ENCODE peak calls at places on chromosomes 7 and 10, in seven cellular contexts. Z is activated naive CD8-positive, alpha-beta T cell treated with anti-CD3 and anti-CD28 coated beads for 36 hours; B is midbrain; T is fibroblast of lung; O is endothelial cell; W is activated CD4-positive, CD25-positive, alpha-beta regulatory T cell; D is activated CD4-positive, alpha-beta T cell treated with anti-CD3 and anti-CD28 coated beads for 24 hours. H is an unnamed sample.

GRCh38 chr10:78165617-78166016 is 132.0 kb downstream of the RPS24 start:
- DNase-seq in Z (no peak), B (no peak), T (no peak), O (peak), W (no peak), D (no peak), H (peak)

GRCh38 chr7:47314728-47315601 is 266.9 kb downstream of the TNS3 start:
- DNase-seq in Z (no peak), B (peak), T (peak), O (no peak), W (no peak), D (no peak), H (no peak)

GRCh38 chr7:2164156-2164555 is 68.6 kb downstream of the MAD1L1 start:
- DNase-seq in Z (no peak), B (no peak), T (no peak), O (no peak), W (no peak), D (no peak), H (no peak)

GRCh38 chr7:105278973-105279687 is 109.6 kb downstream of the SRPK2 start:
- DNase-seq in Z (no peak), B (no peak), T (peak), O (no peak), W (no peak), D (no peak), H (no peak)

GRCh38 chr10:24701447-24701846 is 22.2 kb downstream of the ARHGAP21 start:
- DNase-seq in Z (no peak), B (no peak), T (peak), O (no peak), W (no peak), D (no peak), H (no peak)

GRCh38 chr10:130471486-130471885 is 335.3 kb downstream of the GLRX3 start:
- DNase-seq in Z (no peak), B (no peak), T (no peak), O (no peak), W (no peak), D (no peak), H (no peak)

GRCh38 chr10:86979977-86980448 is 11.7 kb downstream of the ADIRF start:
- DNase-seq in Z (no peak), B (no peak), T (no peak), O (no peak), W (no peak), D (no peak), H (no peak)

GRCh38 chr7:135728136-135728669 is at the start of gene SLC13A4:
- DNase-seq in Z (no peak), B (no peak), T (no peak), O (no peak), W (no peak), D (no peak), H (no peak)

GRCh38 chr7:96397936-96398596 is 76.2 kb upstream of the SLC25A13 start:
- DNase-seq in Z (no peak), B (no peak), T (peak), O (no peak), W (no peak), D (no peak), H (no peak)

GRCh38 chr10:101759354-101760247 is 16.3 kb downstream of the FGF8 start:
- DNase-seq in Z (no peak), B (no peak), T (no peak), O (no peak), W (no peak), D (no peak), H (no peak)

GRCh38 chr7:156823441-156823840 is 69.5 kb downstream of the LMBR1 start:
- DNase-seq in Z (no peak), B (no peak), T (no peak), O (no peak), W (no peak), D (no peak), H (no peak)

GRCh38 chr7:101983147-101983811 is 165.9 kb downstream of the CUX1 start:
- DNase-seq in Z (no peak), B (no peak), T (no peak), O (no peak), W (no peak), D (no peak), H (no peak)

GRCh38 chr10:11415095-11415494 is 196.4 kb downstream of the USP6NL start:
- DNase-seq in Z (no peak), B (no peak), T (no peak), O (no peak), W (no peak), D (no peak), H (no peak)

GRCh38 chr7:73994023-73994422 is 34.0 kb upstream of the ELN start:
- DNase-seq in Z (no peak), B (no peak), T (no peak), O (no peak), W (no peak), D (no peak), H (no peak)

GRCh38 chr7:7274782-7275181 is 92.4 kb downstream of the C1GALT1 start:
- DNase-seq in Z (no peak), B (no peak), T (peak), O (no peak), W (no peak), D (no peak), H (no peak)

GRCh38 chr10:16386855-16387254 is 50.0 kb upstream of the PTER start:
- DNase-seq in Z (no peak), B (no peak), T (no peak), O (no peak), W (no peak), D (no peak), H (no peak)

GRCh38 chr10:22222236-22223190 is 4.7 kb upstream of the EBLN1 start:
- DNase-seq in Z (no peak), B (no peak), T (no peak), O (no peak), W (no peak), D (no peak), H (no peak)

GRCh38 chr10:121668336-121669009 is 70.2 kb upstream of the FGFR2 start:
- DNase-seq in Z (no peak), B (peak), T (peak), O (peak), W (no peak), D (no peak), H (no peak)

GRCh38 chr7:102304668-102305067 is 18.0 kb downstream of the SH2B2 start:
- DNase-seq in Z (no peak), B (no peak), T (no peak), O (peak), W (no peak), D (no peak), H (no peak)

GRCh38 chr10:119087271-119087897 is 6.8 kb upstream of the EIF3A start:
- DNase-seq in Z (no peak), B (no peak), T (no peak), O (no peak), W (no peak), D (no peak), H (no peak)

GRCh38 chr7:144835166-144835611 is 664 bp downstream of the TPK1 start:
- DNase-seq in Z (no peak), B (peak), T (peak), O (peak), W (no peak), D (no peak), H (no peak)

GRCh38 chr7:148729984-148730733 is 31.5 kb downstream of the CUL1 start:
- DNase-seq in Z (no peak), B (no peak), T (peak), O (no peak), W (no peak), D (no peak), H (no peak)

H was measured in NCI-H446 treated with DMSO at 0.1 percent for 48 hours.